ENCODE peak calls at places on chromosomes 7 and 10, in six cellular contexts. E, D, H, R, U and J are unnamed samples.

GRCh38 chr7:44195901-44196300 is 4.9 kb upstream of the YKT6 start:
- DNase-seq in E (no peak), D (no peak), H (no peak), R (no peak), U (no peak), J (no peak)

GRCh38 chr7:40058636-40059035 is 75.8 kb downstream of the MPLKIP start:
- DNase-seq in E (no peak), D (no peak), H (no peak), R (no peak), U (no peak), J (no peak)

GRCh38 chr7:156764016-156764669 is 123.6 kb downstream of the RNF32 start:
- DNase-seq in E (peak; percentile 84), D (no peak), H (peak; percentile 71), R (peak; percentile 35), U (peak; percentile 64), J (peak; percentile 60)

GRCh38 chr7:28729685-28730084 is 228.4 kb downstream of the TRIL start:
- DNase-seq in E (peak; percentile 30), D (no peak), H (peak; percentile 45), R (no peak), U (no peak), J (no peak)

GRCh38 chr7:1300636-1301035 is 68.0 kb downstream of the UNCX start:
- DNase-seq in E (no peak), D (no peak), H (no peak), R (no peak), U (no peak), J (no peak)

GRCh38 chr7:18555120-18555519 is 59.6 kb downstream of the HDAC9 start:
- DNase-seq in E (no peak), D (no peak), H (no peak), R (no peak), U (no peak), J (no peak)

GRCh38 chr7:72336382-72336886 is 75.7 kb downstream of the CALN1 start:
- DNase-seq in E (no peak), D (no peak), H (no peak), R (no peak), U (peak; percentile 60), J (no peak)

GRCh38 chr10:29257106-29257783 is 31.6 kb upstream of the LYZL1 start:
- DNase-seq in E (no peak), D (no peak), H (peak; percentile 94), R (no peak), U (no peak), J (peak; percentile 55)

GRCh38 chr10:80924063-80924952 is 386.6 kb downstream of the SH2D4B start:
- DNase-seq in E (peak; percentile 6), D (no peak), H (peak; percentile 53), R (peak; percentile 42), U (peak; percentile 53), J (peak; percentile 18)

GRCh38 chr7:27928001-27928400 is 188.0 kb downstream of the TAX1BP1 start:
- DNase-seq in E (no peak), D (no peak), H (no peak), R (no peak), U (no peak), J (no peak)